ENCODE peak calls at places on chromosome 12, in seven cellular contexts. D is HEK293T, P is brain pericyte, V is PC-3, M is NCI-H1092, O is Right ventricle myocardium superior, J is H1. S is an unnamed sample.

GRCh38 chr12:22569253-22569652 is 24.9 kb upstream of the C2CD5 start:
- DNase-seq in D (no peak), P (no peak), V (no peak), M (no peak), O (no peak), J (no peak), S (no peak)

GRCh38 chr12:27610380-27610779 is 85.9 kb upstream of the REP15 start:
- DNase-seq in D (no peak), P (no peak), V (peak; percentile 88), M (no peak), O (no peak), J (no peak), S (no peak)

GRCh38 chr12:12723147-12723680 is 6.0 kb downstream of the CDKN1B start:
- DNase-seq in D (no peak), P (no peak), V (peak; percentile 15), M (no peak), O (no peak), J (no peak), S (no peak)

GRCh38 chr12:10701226-10701681 is 21.9 kb downstream of the YBX3 start:
- DNase-seq in D (no peak), P (no peak), V (no peak), M (no peak), O (no peak), J (no peak), S (no peak)

GRCh38 chr12:76033116-76034001 is 1.8 kb upstream of the PHLDA1 start:
- DNase-seq in D (no peak), P (no peak), V (peak; percentile 43), M (no peak), O (no peak), J (no peak), S (no peak)

GRCh38 chr12:110908377-110909136 is 11.8 kb downstream of the MYL2 start:
- DNase-seq in D (no peak), P (no peak), V (no peak), M (no peak), O (peak; percentile 49), J (no peak), S (no peak)

GRCh38 chr12:127388985-127389384 is 878.0 kb upstream of the TMEM132C start:
- DNase-seq in D (no peak), P (no peak), V (peak; percentile 65), M (no peak), O (no peak), J (no peak), S (no peak)

GRCh38 chr12:1799882-1800645 is 20.3 kb upstream of the LRTM2 start:
- DNase-seq in D (no peak), P (no peak), V (no peak), M (no peak), O (no peak), J (no peak), S (no peak)

GRCh38 chr12:64058541-64059321 is 163.4 kb downstream of the KICS2 start:
- DNase-seq in D (no peak), P (no peak), V (no peak), M (no peak), O (no peak), J (no peak), S (no peak)

GRCh38 chr12:132204822-132205270 is 60.6 kb downstream of the NOC4L start:
- DNase-seq in D (no peak), P (no peak), V (no peak), M (no peak), O (no peak), J (no peak), S (no peak)

GRCh38 chr12:45416161-45416560 is 200.3 kb downstream of the ANO6 start:
- DNase-seq in D (no peak), P (no peak), V (no peak), M (no peak), O (no peak), J (no peak), S (no peak)

GRCh38 chr12:94171595-94171930 is 23.2 kb downstream of the PLXNC1 start:
- DNase-seq in D (no peak), P (no peak), V (no peak), M (no peak), O (no peak), J (no peak), S (no peak)

GRCh38 chr12:47021298-47021697 is 58.1 kb upstream of the PCED1B start:
- DNase-seq in D (peak; percentile 30), P (peak; percentile 37), V (peak; percentile 97), M (peak; percentile 67), O (no peak), J (no peak), S (peak; percentile 74)

GRCh38 chr12:69904761-69905160 is 79.7 kb downstream of the MYRFL start:
- DNase-seq in D (no peak), P (no peak), V (no peak), M (no peak), O (no peak), J (no peak), S (no peak)

GRCh38 chr12:49615725-49616124 is 7.6 kb upstream of the PRPF40B start:
- DNase-seq in D (no peak), P (no peak), V (peak; percentile 79), M (no peak), O (no peak), J (no peak), S (no peak)

GRCh38 chr12:129606239-129606638 is 297.6 kb downstream of the TMEM132D start:
- DNase-seq in D (no peak), P (no peak), V (no peak), M (no peak), O (no peak), J (no peak), S (no peak)

GRCh38 chr12:120760349-120761245 is 35.0 kb downstream of the ACADS start:
- DNase-seq in D (no peak), P (no peak), V (no peak), M (no peak), O (no peak), J (no peak), S (no peak)

GRCh38 chr12:65911321-65911720 is 87.0 kb downstream of the HMGA2 start:
- DNase-seq in D (no peak), P (no peak), V (peak; percentile 40), M (no peak), O (no peak), J (no peak), S (no peak)

GRCh38 chr12:68620528-68620927 is 9.8 kb downstream of the RAP1B start:
- DNase-seq in D (no peak), P (no peak), V (no peak), M (no peak), O (no peak), J (no peak), S (no peak)

GRCh38 chr12:130990034-130990433 is 36.3 kb downstream of the ADGRD1 start:
- DNase-seq in D (no peak), P (no peak), V (no peak), M (no peak), O (peak; percentile 51), J (no peak), S (no peak)

GRCh38 chr12:99767809-99768208 is 120.3 kb downstream of the GARIN6 start:
- DNase-seq in D (no peak), P (no peak), V (peak; percentile 53), M (no peak), O (no peak), J (no peak), S (no peak)

GRCh38 chr12:65364021-65364420 is 85.5 kb downstream of the MSRB3 start:
- DNase-seq in D (no peak), P (no peak), V (no peak), M (no peak), O (no peak), J (no peak), S (no peak)

GRCh38 chr12:122855985-122856831 is 21.0 kb downstream of the HIP1R start:
- DNase-seq in D (no peak), P (no peak), V (no peak), M (no peak), O (no peak), J (no peak), S (no peak)

GRCh38 chr12:116656371-116656770 is 81.5 kb downstream of the SPRING1 start:
- DNase-seq in D (no peak), P (no peak), V (no peak), M (no peak), O (no peak), J (no peak), S (no peak)

GRCh38 chr12:6278439-6279255 is 31.8 kb upstream of the PLEKHG6 start:
- DNase-seq in D (peak; percentile 91), P (no peak), V (peak; percentile 88), M (peak; percentile 30), O (peak; percentile 90), J (peak; percentile 39), S (peak; percentile 89)

GRCh38 chr12:94941440-94941862 is 62.0 kb downstream of the NDUFA12 start:
- DNase-seq in D (no peak), P (peak; percentile 76), V (peak; percentile 79), M (no peak), O (peak; percentile 59), J (no peak), S (no peak)

GRCh38 chr12:42790761-42791151 is 201.2 kb upstream of the PRICKLE1 start:
- DNase-seq in D (no peak), P (no peak), V (peak; percentile 74), M (no peak), O (no peak), J (no peak), S (peak; percentile 46)

GRCh38 chr12:49648722-49649032 is 25.3 kb downstream of the PRPF40B start:
- DNase-seq in D (no peak), P (no peak), V (no peak), M (no peak), O (no peak), J (no peak), S (no peak)

GRCh38 chr12:5083955-5084849 is 40.5 kb downstream of the KCNA5 start:
- DNase-seq in D (peak; percentile 64), P (peak; percentile 30), V (peak; percentile 60), M (peak; percentile 60), O (no peak), J (no peak), S (peak; percentile 73)

S was measured in Caco-2.